ENCODE peak calls at places on chromosomes 12 and 14, in ten cellular contexts. L, B, J, Y, G, T, X, S, R and D are unnamed samples.

GRCh38 chr12:40620564-40621019 is 71.6 kb upstream of the CNTN1 start:
- DNase-seq in L (no peak), B (peak), J (no peak), Y (no peak), G (no peak), T (no peak), X (no peak), S (no peak), R (no peak), D (no peak)

GRCh38 chr14:39398382-39398781 is 33.9 kb downstream of the FBXO33 start:
- DNase-seq in L (no peak), B (no peak), J (no peak), Y (no peak), G (no peak), T (no peak), X (no peak), S (no peak), R (no peak), D (no peak)

GRCh38 chr12:94832780-94833760 is 170.4 kb downstream of the NDUFA12 start:
- DNase-seq in L (peak), B (no peak), J (peak), Y (peak), G (peak), T (peak), X (no peak), S (no peak), R (no peak), D (no peak)

GRCh38 chr14:22976620-22977433 is 5.5 kb downstream of the AJUBA start:
- DNase-seq in L (peak), B (no peak), J (no peak), Y (no peak), G (no peak), T (no peak), X (peak), S (peak), R (no peak), D (no peak)

GRCh38 chr14:21652209-21652808 is 1.3 kb upstream of the OR4E2 start:
- DNase-seq in L (peak), B (no peak), J (no peak), Y (no peak), G (no peak), T (no peak), X (no peak), S (no peak), R (no peak), D (no peak)

GRCh38 chr12:5114436-5114835 is 70.8 kb downstream of the KCNA5 start:
- DNase-seq in L (no peak), B (no peak), J (no peak), Y (no peak), G (no peak), T (no peak), X (no peak), S (no peak), R (no peak), D (no peak)

GRCh38 chr14:49249022-49249421 is 337.2 kb downstream of the RPS29 start:
- DNase-seq in L (no peak), B (no peak), J (no peak), Y (no peak), G (no peak), T (no peak), X (no peak), S (no peak), R (no peak), D (no peak)

GRCh38 chr12:3662516-3662915 is 90.4 kb downstream of the CRACR2A start:
- DNase-seq in L (no peak), B (no peak), J (no peak), Y (no peak), G (no peak), T (no peak), X (no peak), S (no peak), R (no peak), D (no peak)

GRCh38 chr14:21825147-21825743 is 151.6 kb upstream of the OR4E1 start:
- DNase-seq in L (peak), B (no peak), J (no peak), Y (no peak), G (no peak), T (peak), X (peak), S (no peak), R (no peak), D (no peak)

GRCh38 chr14:99484106-99484505 is 2.9 kb downstream of the CCNK start:
- DNase-seq in L (no peak), B (no peak), J (no peak), Y (no peak), G (no peak), T (no peak), X (no peak), S (no peak), R (no peak), D (no peak)

GRCh38 chr12:14394317-14395058 is 29.0 kb downstream of the ATF7IP start:
- DNase-seq in L (peak), B (no peak), J (peak), Y (peak), G (peak), T (peak), X (peak), S (no peak), R (no peak), D (no peak)

GRCh38 chr12:124500232-124501079 is 67.0 kb downstream of the NCOR2 start:
- DNase-seq in L (peak), B (peak), J (no peak), Y (peak), G (no peak), T (no peak), X (peak), S (no peak), R (no peak), D (no peak)

GRCh38 chr12:106054016-106054415 is 84.7 kb downstream of the NUAK1 start:
- DNase-seq in L (no peak), B (no peak), J (no peak), Y (no peak), G (no peak), T (no peak), X (no peak), S (no peak), R (no peak), D (no peak)

GRCh38 chr12:98439471-98440164 is 75.8 kb upstream of the TMPO start:
- DNase-seq in L (no peak), B (no peak), J (peak), Y (no peak), G (no peak), T (no peak), X (no peak), S (no peak), R (no peak), D (no peak)

GRCh38 chr14:104700224-104700623 is 10.8 kb downstream of the INF2 start:
- DNase-seq in L (no peak), B (no peak), J (no peak), Y (no peak), G (no peak), T (no peak), X (no peak), S (no peak), R (no peak), D (no peak)

GRCh38 chr12:49347307-49348237 is 884 bp downstream of the DNAJC22 start:
- DNase-seq in L (peak), B (peak), J (no peak), Y (no peak), G (peak), T (peak), X (peak), S (peak), R (peak), D (no peak)

GRCh38 chr12:57004651-57005050 is 1.7 kb downstream of the ZBTB39 start:
- DNase-seq in L (no peak), B (no peak), J (no peak), Y (no peak), G (no peak), T (no peak), X (no peak), S (no peak), R (no peak), D (no peak)

GRCh38 chr12:64450057-64450640 is 1.8 kb upstream of the TBK1 start:
- DNase-seq in L (no peak), B (no peak), J (no peak), Y (no peak), G (no peak), T (no peak), X (no peak), S (no peak), R (no peak), D (no peak)

GRCh38 chr12:79933580-79934264 is 1.2 kb downstream of the PPP1R12A start:
- DNase-seq in L (no peak), B (no peak), J (no peak), Y (no peak), G (no peak), T (no peak), X (peak), S (no peak), R (no peak), D (no peak)

GRCh38 chr12:2627343-2628191 is 167.2 kb upstream of the FKBP4 start:
- DNase-seq in L (no peak), B (no peak), J (no peak), Y (no peak), G (no peak), T (no peak), X (no peak), S (peak), R (no peak), D (no peak)

GRCh38 chr12:132138941-132139871 is 4.9 kb downstream of the DDX51 start:
- DNase-seq in L (no peak), B (peak), J (no peak), Y (no peak), G (peak), T (no peak), X (no peak), S (no peak), R (no peak), D (no peak)

GRCh38 chr12:49294086-49294803 is 702 bp upstream of the PRPH start:
- DNase-seq in L (no peak), B (no peak), J (no peak), Y (no peak), G (no peak), T (no peak), X (no peak), S (no peak), R (no peak), D (no peak)

GRCh38 chr12:100324498-100324897 is 32.4 kb upstream of the SLC17A8 start:
- DNase-seq in L (no peak), B (no peak), J (no peak), Y (no peak), G (no peak), T (no peak), X (no peak), S (no peak), R (no peak), D (no peak)

GRCh38 chr12:76503957-76504356 is 55.6 kb downstream of the OSBPL8 start:
- DNase-seq in L (no peak), B (no peak), J (no peak), Y (no peak), G (no peak), T (no peak), X (no peak), S (no peak), R (no peak), D (no peak)

GRCh38 chr12:112116232-112117060 is 7.9 kb upstream of the NAA25 start:
- DNase-seq in L (peak), B (peak), J (no peak), Y (no peak), G (peak), T (peak), X (peak), S (peak), R (no peak), D (no peak)

GRCh38 chr14:99566390-99567354 is 37.3 kb downstream of the CCDC85C start:
- DNase-seq in L (no peak), B (no peak), J (no peak), Y (no peak), G (no peak), T (no peak), X (no peak), S (no peak), R (no peak), D (no peak)

GRCh38 chr14:99519931-99520421 is 38.8 kb downstream of the CCNK start:
- DNase-seq in L (no peak), B (peak), J (no peak), Y (no peak), G (no peak), T (no peak), X (no peak), S (peak), R (no peak), D (no peak)

GRCh38 chr14:99075771-99076370 is 196.1 kb downstream of the BCL11B start:
- DNase-seq in L (no peak), B (no peak), J (no peak), Y (no peak), G (no peak), T (no peak), X (no peak), S (no peak), R (no peak), D (no peak)

GRCh38 chr12:93015970-93016751 is 87.1 kb upstream of the EEA1 start:
- DNase-seq in L (no peak), B (no peak), J (no peak), Y (no peak), G (no peak), T (no peak), X (no peak), S (no peak), R (no peak), D (no peak)